ENCODE peak calls at places on chromosome 2, in eight cellular contexts. One of them, this sample, is unnamed.

GRCh38 chr2:9165625-9166024 is 41.0 kb upstream of the ASAP2 start:
- DNase-seq in stimulated activated naive CD8-positive, alpha-beta T cell treated with anti-CD3 and anti-CD28 coated beads, Interleukin-15, Interleukin-2, amounts not matched to agents 100 U/mL and 50 U/mL, for 24 hours: no peak
- DNase-seq in activated T-helper 9 cell treated with anti-CD3 and anti-CD28 coated beads, Interleukin-2, amount 50 U/mL, for 16 hours: no peak
- DNase-seq in activated CD4-positive, alpha-beta T cell treated with anti-CD3 and anti-CD28 coated beads for 1 hour: no peak
- DNase-seq in GM13977: no peak
- DNase-seq in cardiac fibroblast: peak; percentile 57
- DNase-seq in lung microvascular endothelial cell: no peak
- DNase-seq in DMS 273 treated with DMSO at 0.1 percent for 48 hours: no peak
- DNase-seq in this sample: no peak

GRCh38 chr2:70946832-70947442 is 11.2 kb downstream of the ATP6V1B1 start:
- DNase-seq in cardiac fibroblast: peak; percentile 73
- DNase-seq in lung microvascular endothelial cell: peak; percentile 78
- DNase-seq in stimulated activated naive CD8-positive, alpha-beta T cell treated with anti-CD3 and anti-CD28 coated beads, Interleukin-15, Interleukin-2, amounts not matched to agents 100 U/mL and 50 U/mL, for 24 hours: peak; percentile 63
- DNase-seq in activated CD4-positive, alpha-beta T cell treated with anti-CD3 and anti-CD28 coated beads for 1 hour: no peak
- DNase-seq in DMS 273 treated with DMSO at 0.1 percent for 48 hours: peak; percentile 21
- DNase-seq in activated T-helper 9 cell treated with anti-CD3 and anti-CD28 coated beads, Interleukin-2, amount 50 U/mL, for 16 hours: no peak
- DNase-seq in GM13977: peak; percentile 62
- DNase-seq in this sample: peak; percentile 23

GRCh38 chr2:71190959-71191943 is 35.7 kb downstream of the PAIP2B start:
- DNase-seq in stimulated activated naive CD8-positive, alpha-beta T cell treated with anti-CD3 and anti-CD28 coated beads, Interleukin-15, Interleukin-2, amounts not matched to agents 100 U/mL and 50 U/mL, for 24 hours: no peak
- DNase-seq in activated CD4-positive, alpha-beta T cell treated with anti-CD3 and anti-CD28 coated beads for 1 hour: no peak
- DNase-seq in GM13977: no peak
- DNase-seq in lung microvascular endothelial cell: peak; percentile 59
- DNase-seq in DMS 273 treated with DMSO at 0.1 percent for 48 hours: peak; percentile 4
- DNase-seq in activated T-helper 9 cell treated with anti-CD3 and anti-CD28 coated beads, Interleukin-2, amount 50 U/mL, for 16 hours: no peak
- DNase-seq in cardiac fibroblast: peak; percentile 37
- DNase-seq in this sample: no peak

GRCh38 chr2:12882393-12882792 is 165.7 kb downstream of the TRIB2 start:
- DNase-seq in DMS 273 treated with DMSO at 0.1 percent for 48 hours: no peak
- DNase-seq in lung microvascular endothelial cell: no peak
- DNase-seq in activated CD4-positive, alpha-beta T cell treated with anti-CD3 and anti-CD28 coated beads for 1 hour: no peak
- DNase-seq in GM13977: no peak
- DNase-seq in cardiac fibroblast: no peak
- DNase-seq in stimulated activated naive CD8-positive, alpha-beta T cell treated with anti-CD3 and anti-CD28 coated beads, Interleukin-15, Interleukin-2, amounts not matched to agents 100 U/mL and 50 U/mL, for 24 hours: no peak
- DNase-seq in activated T-helper 9 cell treated with anti-CD3 and anti-CD28 coated beads, Interleukin-2, amount 50 U/mL, for 16 hours: no peak
- DNase-seq in this sample: no peak

GRCh38 chr2:127611076-127611925 is 34.7 kb upstream of the GPR17 start:
- DNase-seq in activated CD4-positive, alpha-beta T cell treated with anti-CD3 and anti-CD28 coated beads for 1 hour: no peak
- DNase-seq in lung microvascular endothelial cell: no peak
- DNase-seq in DMS 273 treated with DMSO at 0.1 percent for 48 hours: no peak
- DNase-seq in activated T-helper 9 cell treated with anti-CD3 and anti-CD28 coated beads, Interleukin-2, amount 50 U/mL, for 16 hours: no peak
- DNase-seq in GM13977: no peak
- DNase-seq in stimulated activated naive CD8-positive, alpha-beta T cell treated with anti-CD3 and anti-CD28 coated beads, Interleukin-15, Interleukin-2, amounts not matched to agents 100 U/mL and 50 U/mL, for 24 hours: no peak
- DNase-seq in cardiac fibroblast: no peak
- DNase-seq in this sample: no peak

GRCh38 chr2:238561230-238561629 is 134.5 kb downstream of the ASB1 start:
- DNase-seq in cardiac fibroblast: no peak
- DNase-seq in stimulated activated naive CD8-positive, alpha-beta T cell treated with anti-CD3 and anti-CD28 coated beads, Interleukin-15, Interleukin-2, amounts not matched to agents 100 U/mL and 50 U/mL, for 24 hours: no peak
- DNase-seq in GM13977: peak; percentile 4
- DNase-seq in activated T-helper 9 cell treated with anti-CD3 and anti-CD28 coated beads, Interleukin-2, amount 50 U/mL, for 16 hours: no peak
- DNase-seq in activated CD4-positive, alpha-beta T cell treated with anti-CD3 and anti-CD28 coated beads for 1 hour: no peak
- DNase-seq in DMS 273 treated with DMSO at 0.1 percent for 48 hours: no peak
- DNase-seq in lung microvascular endothelial cell: no peak
- DNase-seq in this sample: no peak

GRCh38 chr2:69221960-69222751 is 164.9 kb downstream of the GFPT1 start:
- DNase-seq in activated T-helper 9 cell treated with anti-CD3 and anti-CD28 coated beads, Interleukin-2, amount 50 U/mL, for 16 hours: no peak
- DNase-seq in lung microvascular endothelial cell: no peak
- DNase-seq in DMS 273 treated with DMSO at 0.1 percent for 48 hours: no peak
- DNase-seq in GM13977: no peak
- DNase-seq in activated CD4-positive, alpha-beta T cell treated with anti-CD3 and anti-CD28 coated beads for 1 hour: no peak
- DNase-seq in stimulated activated naive CD8-positive, alpha-beta T cell treated with anti-CD3 and anti-CD28 coated beads, Interleukin-15, Interleukin-2, amounts not matched to agents 100 U/mL and 50 U/mL, for 24 hours: no peak
- DNase-seq in cardiac fibroblast: peak; percentile 81
- DNase-seq in this sample: no peak

GRCh38 chr2:2942906-2943305 is 434.7 kb downstream of the EIPR1 start:
- DNase-seq in lung microvascular endothelial cell: no peak
- DNase-seq in stimulated activated naive CD8-positive, alpha-beta T cell treated with anti-CD3 and anti-CD28 coated beads, Interleukin-15, Interleukin-2, amounts not matched to agents 100 U/mL and 50 U/mL, for 24 hours: no peak
- DNase-seq in activated T-helper 9 cell treated with anti-CD3 and anti-CD28 coated beads, Interleukin-2, amount 50 U/mL, for 16 hours: no peak
- DNase-seq in GM13977: no peak
- DNase-seq in cardiac fibroblast: no peak
- DNase-seq in DMS 273 treated with DMSO at 0.1 percent for 48 hours: no peak
- DNase-seq in activated CD4-positive, alpha-beta T cell treated with anti-CD3 and anti-CD28 coated beads for 1 hour: no peak
- DNase-seq in this sample: no peak

GRCh38 chr2:179842498-179843153 is 18.8 kb downstream of the ZNF385B start:
- DNase-seq in DMS 273 treated with DMSO at 0.1 percent for 48 hours: peak; percentile 2
- DNase-seq in stimulated activated naive CD8-positive, alpha-beta T cell treated with anti-CD3 and anti-CD28 coated beads, Interleukin-15, Interleukin-2, amounts not matched to agents 100 U/mL and 50 U/mL, for 24 hours: peak; percentile 6
- DNase-seq in activated CD4-positive, alpha-beta T cell treated with anti-CD3 and anti-CD28 coated beads for 1 hour: no peak
- DNase-seq in GM13977: no peak
- DNase-seq in cardiac fibroblast: peak; percentile 33
- DNase-seq in lung microvascular endothelial cell: peak; percentile 53
- DNase-seq in activated T-helper 9 cell treated with anti-CD3 and anti-CD28 coated beads, Interleukin-2, amount 50 U/mL, for 16 hours: no peak
- DNase-seq in this sample: no peak

GRCh38 chr2:101264360-101264939 is 11.8 kb downstream of the CNOT11 start:
- DNase-seq in activated T-helper 9 cell treated with anti-CD3 and anti-CD28 coated beads, Interleukin-2, amount 50 U/mL, for 16 hours: no peak
- DNase-seq in GM13977: no peak
- DNase-seq in activated CD4-positive, alpha-beta T cell treated with anti-CD3 and anti-CD28 coated beads for 1 hour: no peak
- DNase-seq in stimulated activated naive CD8-positive, alpha-beta T cell treated with anti-CD3 and anti-CD28 coated beads, Interleukin-15, Interleukin-2, amounts not matched to agents 100 U/mL and 50 U/mL, for 24 hours: no peak
- DNase-seq in cardiac fibroblast: no peak
- DNase-seq in lung microvascular endothelial cell: peak; percentile 23
- DNase-seq in DMS 273 treated with DMSO at 0.1 percent for 48 hours: no peak
- DNase-seq in this sample: no peak

GRCh38 chr2:30127016-30127893 is 19.6 kb upstream of the YPEL5 start:
- DNase-seq in GM13977: no peak
- DNase-seq in activated T-helper 9 cell treated with anti-CD3 and anti-CD28 coated beads, Interleukin-2, amount 50 U/mL, for 16 hours: no peak
- DNase-seq in stimulated activated naive CD8-positive, alpha-beta T cell treated with anti-CD3 and anti-CD28 coated beads, Interleukin-15, Interleukin-2, amounts not matched to agents 100 U/mL and 50 U/mL, for 24 hours: no peak
- DNase-seq in cardiac fibroblast: peak; percentile 83
- DNase-seq in activated CD4-positive, alpha-beta T cell treated with anti-CD3 and anti-CD28 coated beads for 1 hour: no peak
- DNase-seq in lung microvascular endothelial cell: peak; percentile 47
- DNase-seq in DMS 273 treated with DMSO at 0.1 percent for 48 hours: no peak
- DNase-seq in this sample: no peak

GRCh38 chr2:24046599-24046929 is 627 bp downstream of the WDCP start:
- DNase-seq in lung microvascular endothelial cell: no peak
- DNase-seq in DMS 273 treated with DMSO at 0.1 percent for 48 hours: no peak
- DNase-seq in cardiac fibroblast: no peak
- DNase-seq in activated CD4-positive, alpha-beta T cell treated with anti-CD3 and anti-CD28 coated beads for 1 hour: no peak
- DNase-seq in GM13977: no peak
- DNase-seq in stimulated activated naive CD8-positive, alpha-beta T cell treated with anti-CD3 and anti-CD28 coated beads, Interleukin-15, Interleukin-2, amounts not matched to agents 100 U/mL and 50 U/mL, for 24 hours: no peak
- DNase-seq in activated T-helper 9 cell treated with anti-CD3 and anti-CD28 coated beads, Interleukin-2, amount 50 U/mL, for 16 hours: no peak
- DNase-seq in this sample: no peak

GRCh38 chr2:100126172-100126571 is 16.2 kb downstream of the AFF3 start:
- DNase-seq in DMS 273 treated with DMSO at 0.1 percent for 48 hours: no peak
- DNase-seq in lung microvascular endothelial cell: no peak
- DNase-seq in activated T-helper 9 cell treated with anti-CD3 and anti-CD28 coated beads, Interleukin-2, amount 50 U/mL, for 16 hours: no peak
- DNase-seq in cardiac fibroblast: no peak
- DNase-seq in stimulated activated naive CD8-positive, alpha-beta T cell treated with anti-CD3 and anti-CD28 coated beads, Interleukin-15, Interleukin-2, amounts not matched to agents 100 U/mL and 50 U/mL, for 24 hours: no peak
- DNase-seq in activated CD4-positive, alpha-beta T cell treated with anti-CD3 and anti-CD28 coated beads for 1 hour: no peak
- DNase-seq in GM13977: no peak
- DNase-seq in this sample: no peak

GRCh38 chr2:154402138-154402714 is 296.3 kb upstream of the KCNJ3 start:
- DNase-seq in activated T-helper 9 cell treated with anti-CD3 and anti-CD28 coated beads, Interleukin-2, amount 50 U/mL, for 16 hours: no peak
- DNase-seq in stimulated activated naive CD8-positive, alpha-beta T cell treated with anti-CD3 and anti-CD28 coated beads, Interleukin-15, Interleukin-2, amounts not matched to agents 100 U/mL and 50 U/mL, for 24 hours: no peak
- DNase-seq in GM13977: no peak
- DNase-seq in lung microvascular endothelial cell: peak; percentile 13
- DNase-seq in cardiac fibroblast: peak; percentile 39
- DNase-seq in DMS 273 treated with DMSO at 0.1 percent for 48 hours: peak; percentile 59
- DNase-seq in activated CD4-positive, alpha-beta T cell treated with anti-CD3 and anti-CD28 coated beads for 1 hour: no peak
- DNase-seq in this sample: no peak

GRCh38 chr2:35246702-35247101 is 1108.9 kb upstream of the CRIM1 start:
- DNase-seq in cardiac fibroblast: no peak
- DNase-seq in GM13977: no peak
- DNase-seq in activated CD4-positive, alpha-beta T cell treated with anti-CD3 and anti-CD28 coated beads for 1 hour: no peak
- DNase-seq in lung microvascular endothelial cell: no peak
- DNase-seq in DMS 273 treated with DMSO at 0.1 percent for 48 hours: no peak
- DNase-seq in activated T-helper 9 cell treated with anti-CD3 and anti-CD28 coated beads, Interleukin-2, amount 50 U/mL, for 16 hours: no peak
- DNase-seq in stimulated activated naive CD8-positive, alpha-beta T cell treated with anti-CD3 and anti-CD28 coated beads, Interleukin-15, Interleukin-2, amounts not matched to agents 100 U/mL and 50 U/mL, for 24 hours: no peak
- DNase-seq in this sample: no peak

GRCh38 chr2:181041661-181042060 is 61.3 kb downstream of the UBE2E3 start:
- DNase-seq in DMS 273 treated with DMSO at 0.1 percent for 48 hours: no peak
- DNase-seq in cardiac fibroblast: no peak
- DNase-seq in activated T-helper 9 cell treated with anti-CD3 and anti-CD28 coated beads, Interleukin-2, amount 50 U/mL, for 16 hours: no peak
- DNase-seq in activated CD4-positive, alpha-beta T cell treated with anti-CD3 and anti-CD28 coated beads for 1 hour: no peak
- DNase-seq in lung microvascular endothelial cell: no peak
- DNase-seq in stimulated activated naive CD8-positive, alpha-beta T cell treated with anti-CD3 and anti-CD28 coated beads, Interleukin-15, Interleukin-2, amounts not matched to agents 100 U/mL and 50 U/mL, for 24 hours: no peak
- DNase-seq in GM13977: no peak
- DNase-seq in this sample: no peak

GRCh38 chr2:164203131-164203530 is 418.2 kb downstream of the GRB14 start:
- DNase-seq in GM13977: no peak
- DNase-seq in stimulated activated naive CD8-positive, alpha-beta T cell treated with anti-CD3 and anti-CD28 coated beads, Interleukin-15, Interleukin-2, amounts not matched to agents 100 U/mL and 50 U/mL, for 24 hours: no peak
- DNase-seq in DMS 273 treated with DMSO at 0.1 percent for 48 hours: no peak
- DNase-seq in cardiac fibroblast: no peak
- DNase-seq in lung microvascular endothelial cell: no peak
- DNase-seq in activated T-helper 9 cell treated with anti-CD3 and anti-CD28 coated beads, Interleukin-2, amount 50 U/mL, for 16 hours: no peak
- DNase-seq in activated CD4-positive, alpha-beta T cell treated with anti-CD3 and anti-CD28 coated beads for 1 hour: no peak
- DNase-seq in this sample: no peak

GRCh38 chr2:39657538-39657937 is 8.2 kb upstream of the TMEM178A start:
- DNase-seq in activated CD4-positive, alpha-beta T cell treated with anti-CD3 and anti-CD28 coated beads for 1 hour: no peak
- DNase-seq in stimulated activated naive CD8-positive, alpha-beta T cell treated with anti-CD3 and anti-CD28 coated beads, Interleukin-15, Interleukin-2, amounts not matched to agents 100 U/mL and 50 U/mL, for 24 hours: no peak
- DNase-seq in activated T-helper 9 cell treated with anti-CD3 and anti-CD28 coated beads, Interleukin-2, amount 50 U/mL, for 16 hours: no peak
- DNase-seq in lung microvascular endothelial cell: no peak
- DNase-seq in DMS 273 treated with DMSO at 0.1 percent for 48 hours: no peak
- DNase-seq in cardiac fibroblast: no peak
- DNase-seq in GM13977: no peak
- DNase-seq in this sample: no peak

GRCh38 chr2:136693966-136694365 is 71.4 kb upstream of the THSD7B start:
- DNase-seq in activated T-helper 9 cell treated with anti-CD3 and anti-CD28 coated beads, Interleukin-2, amount 50 U/mL, for 16 hours: no peak
- DNase-seq in lung microvascular endothelial cell: no peak
- DNase-seq in cardiac fibroblast: no peak
- DNase-seq in DMS 273 treated with DMSO at 0.1 percent for 48 hours: no peak
- DNase-seq in activated CD4-positive, alpha-beta T cell treated with anti-CD3 and anti-CD28 coated beads for 1 hour: no peak
- DNase-seq in GM13977: no peak
- DNase-seq in stimulated activated naive CD8-positive, alpha-beta T cell treated with anti-CD3 and anti-CD28 coated beads, Interleukin-15, Interleukin-2, amounts not matched to agents 100 U/mL and 50 U/mL, for 24 hours: no peak
- DNase-seq in this sample: no peak

GRCh38 chr2:189951791-189952535 is 110.6 kb downstream of the MSTN start:
- DNase-seq in DMS 273 treated with DMSO at 0.1 percent for 48 hours: no peak
- DNase-seq in cardiac fibroblast: no peak
- DNase-seq in activated T-helper 9 cell treated with anti-CD3 and anti-CD28 coated beads, Interleukin-2, amount 50 U/mL, for 16 hours: no peak
- DNase-seq in lung microvascular endothelial cell: peak; percentile 87
- DNase-seq in stimulated activated naive CD8-positive, alpha-beta T cell treated with anti-CD3 and anti-CD28 coated beads, Interleukin-15, Interleukin-2, amounts not matched to agents 100 U/mL and 50 U/mL, for 24 hours: no peak
- DNase-seq in activated CD4-positive, alpha-beta T cell treated with anti-CD3 and anti-CD28 coated beads for 1 hour: no peak
- DNase-seq in GM13977: no peak
- DNase-seq in this sample: no peak

GRCh38 chr2:72975017-72975416 is 57.7 kb downstream of the EMX1 start:
- DNase-seq in stimulated activated naive CD8-positive, alpha-beta T cell treated with anti-CD3 and anti-CD28 coated beads, Interleukin-15, Interleukin-2, amounts not matched to agents 100 U/mL and 50 U/mL, for 24 hours: no peak
- DNase-seq in cardiac fibroblast: no peak
- DNase-seq in GM13977: no peak
- DNase-seq in activated T-helper 9 cell treated with anti-CD3 and anti-CD28 coated beads, Interleukin-2, amount 50 U/mL, for 16 hours: no peak
- DNase-seq in DMS 273 treated with DMSO at 0.1 percent for 48 hours: no peak
- DNase-seq in activated CD4-positive, alpha-beta T cell treated with anti-CD3 and anti-CD28 coated beads for 1 hour: no peak
- DNase-seq in lung microvascular endothelial cell: no peak
- DNase-seq in this sample: no peak

GRCh38 chr2:177983183-177983788 is 89.3 kb downstream of the PDE11A start:
- DNase-seq in stimulated activated naive CD8-positive, alpha-beta T cell treated with anti-CD3 and anti-CD28 coated beads, Interleukin-15, Interleukin-2, amounts not matched to agents 100 U/mL and 50 U/mL, for 24 hours: peak; percentile 5
- DNase-seq in lung microvascular endothelial cell: peak; percentile 66
- DNase-seq in GM13977: peak; percentile 48
- DNase-seq in DMS 273 treated with DMSO at 0.1 percent for 48 hours: peak; percentile 8
- DNase-seq in cardiac fibroblast: peak; percentile 72
- DNase-seq in activated CD4-positive, alpha-beta T cell treated with anti-CD3 and anti-CD28 coated beads for 1 hour: no peak
- DNase-seq in activated T-helper 9 cell treated with anti-CD3 and anti-CD28 coated beads, Interleukin-2, amount 50 U/mL, for 16 hours: no peak
- DNase-seq in this sample: no peak

GRCh38 chr2:26860451-26860850 is 12.5 kb downstream of the DPYSL5 start:
- DNase-seq in DMS 273 treated with DMSO at 0.1 percent for 48 hours: no peak
- DNase-seq in lung microvascular endothelial cell: no peak
- DNase-seq in cardiac fibroblast: peak; percentile 11
- DNase-seq in activated CD4-positive, alpha-beta T cell treated with anti-CD3 and anti-CD28 coated beads for 1 hour: no peak
- DNase-seq in GM13977: no peak
- DNase-seq in activated T-helper 9 cell treated with anti-CD3 and anti-CD28 coated beads, Interleukin-2, amount 50 U/mL, for 16 hours: no peak
- DNase-seq in stimulated activated naive CD8-positive, alpha-beta T cell treated with anti-CD3 and anti-CD28 coated beads, Interleukin-15, Interleukin-2, amounts not matched to agents 100 U/mL and 50 U/mL, for 24 hours: no peak
- DNase-seq in this sample: no peak

This sample was measured in T-helper 2 cell treated with Interferon-gamma antibody and Interleukin-4, amounts not matched to agents 5 μg/mL and 100 μg/mL, for 36 hours.